ENCODE peak calls at places on chromosome 3, in six cellular contexts. M, Z, H, E, G and J are unnamed samples.

GRCh38 chr3:32797776-32798175 is 20.0 kb upstream of the TRIM71 start:
- DNase-seq in M (no peak), Z (no peak), H (no peak), E (no peak), G (no peak), J (no peak)

GRCh38 chr3:134797080-134797801 is 2.2 kb downstream of the EPHB1 start:
- DNase-seq in M (no peak), Z (no peak), H (no peak), E (no peak), G (peak; percentile 33), J (peak; percentile 80)

GRCh38 chr3:50352762-50353161 is 2.1 kb downstream of the CYB561D2 start:
- DNase-seq in M (no peak), Z (no peak), H (no peak), E (no peak), G (no peak), J (no peak)

GRCh38 chr3:37279226-37279625 is 104.8 kb upstream of the LRRFIP2 start:
- DNase-seq in M (no peak), Z (no peak), H (no peak), E (no peak), G (no peak), J (no peak)

GRCh38 chr3:43995078-43995928 is 246.4 kb upstream of the TOPAZ1 start:
- DNase-seq in M (no peak), Z (peak; percentile 64), H (no peak), E (no peak), G (peak; percentile 68), J (no peak)

GRCh38 chr3:14898929-14899328 is 48.5 kb upstream of the NR2C2 start:
- DNase-seq in M (no peak), Z (no peak), H (no peak), E (no peak), G (no peak), J (no peak)

GRCh38 chr3:52001443-52001974 is 5.8 kb upstream of the RPL29 start:
- DNase-seq in M (peak; percentile 81), Z (peak; percentile 96), H (no peak), E (peak; percentile 81), G (peak; percentile 95), J (peak; percentile 90)

GRCh38 chr3:112531358-112531781 is 30.4 kb downstream of the ATG3 start:
- DNase-seq in M (no peak), Z (no peak), H (peak; percentile 6), E (no peak), G (peak; percentile 19), J (no peak)

GRCh38 chr3:8460815-8461482 is 40.7 kb upstream of the LMCD1 start:
- DNase-seq in M (no peak), Z (no peak), H (no peak), E (no peak), G (no peak), J (no peak)

GRCh38 chr3:172241385-172241784 is 202.0 kb downstream of the FNDC3B start:
- DNase-seq in M (no peak), Z (no peak), H (no peak), E (no peak), G (no peak), J (no peak)

GRCh38 chr3:56976666-56977560 is 83.6 kb upstream of the SPATA12 start:
- DNase-seq in M (no peak), Z (no peak), H (no peak), E (no peak), G (no peak), J (no peak)

GRCh38 chr3:4493931-4494806 is 1.0 kb downstream of the ITPR1 start:
- DNase-seq in M (no peak), Z (peak; percentile 65), H (no peak), E (no peak), G (peak; percentile 19), J (no peak)

GRCh38 chr3:141312359-141313090 is 55.8 kb upstream of the ZBTB38 start:
- DNase-seq in M (no peak), Z (no peak), H (no peak), E (no peak), G (no peak), J (no peak)

GRCh38 chr3:33096103-33096868 is 660 bp downstream of the GLB1 start:
- DNase-seq in M (no peak), Z (peak; percentile 83), H (no peak), E (peak; percentile 27), G (peak; percentile 56), J (peak; percentile 85)

GRCh38 chr3:190862209-190863118 is at the start of gene GMNC:
- DNase-seq in M (peak; percentile 30), Z (peak; percentile 63), H (no peak), E (no peak), G (peak; percentile 79), J (peak; percentile 90)

GRCh38 chr3:125125822-125126245 is 70.0 kb upstream of the HEG1 start:
- DNase-seq in M (no peak), Z (no peak), H (peak; percentile 84), E (no peak), G (no peak), J (no peak)

GRCh38 chr3:110423276-110423675 is 648.3 kb upstream of the NECTIN3 start:
- DNase-seq in M (no peak), Z (no peak), H (no peak), E (no peak), G (no peak), J (no peak)

GRCh38 chr3:175255698-175256097 is 396.6 kb downstream of the NAALADL2 start:
- DNase-seq in M (no peak), Z (no peak), H (no peak), E (no peak), G (no peak), J (no peak)

GRCh38 chr3:29268651-29269050 is 12.2 kb upstream of the RBMS3 start:
- DNase-seq in M (no peak), Z (no peak), H (no peak), E (no peak), G (no peak), J (no peak)

GRCh38 chr3:144875251-144875650 is 903.6 kb downstream of the DIPK2A start:
- DNase-seq in M (no peak), Z (no peak), H (no peak), E (no peak), G (no peak), J (no peak)

GRCh38 chr3:195546130-195546560 is 3.0 kb upstream of the PPP1R2 start:
- DNase-seq in M (no peak), Z (peak; percentile 57), H (no peak), E (no peak), G (no peak), J (peak; percentile 80)

GRCh38 chr3:69326821-69327433 is 59.0 kb downstream of the FRMD4B start:
- DNase-seq in M (no peak), Z (no peak), H (no peak), E (no peak), G (no peak), J (no peak)

GRCh38 chr3:8212794-8213193 is 288.8 kb upstream of the LMCD1 start:
- DNase-seq in M (no peak), Z (no peak), H (no peak), E (no peak), G (no peak), J (no peak)

GRCh38 chr3:50382271-50382670 is 22.9 kb upstream of the TMEM115 start:
- DNase-seq in M (no peak), Z (no peak), H (no peak), E (no peak), G (no peak), J (no peak)

GRCh38 chr3:113623324-113623723 is 73.1 kb downstream of the USF3 start:
- DNase-seq in M (no peak), Z (no peak), H (no peak), E (no peak), G (peak; percentile 65), J (no peak)

GRCh38 chr3:126208618-126209256 is 28.4 kb upstream of the ALDH1L1 start:
- DNase-seq in M (no peak), Z (no peak), H (peak; percentile 80), E (no peak), G (peak; percentile 49), J (peak; percentile 95)